ENCODE peak calls at places on chromosomes 12 and 14, in five cellular contexts. One of them, this sample, is unnamed.

GRCh38 chr14:85366226-85366625 is 163.7 kb upstream of the FLRT2 start:
- DNase-seq in cerebellar nuclear complex: no peak
- DNase-seq in right atrium auricular region: no peak
- DNase-seq in brain microvascular endothelial cell: no peak
- DNase-seq in T1000: no peak
- DNase-seq in this sample: no peak

GRCh38 chr14:92511472-92512247 is 1.9 kb upstream of the RIN3 start:
- DNase-seq in cerebellar nuclear complex: no peak
- DNase-seq in right atrium auricular region: no peak
- DNase-seq in brain microvascular endothelial cell: peak; percentile 94
- DNase-seq in T1000: peak; percentile 66
- DNase-seq in this sample: no peak

GRCh38 chr12:75509621-75510020 is 1.8 kb downstream of the KRR1 start:
- DNase-seq in cerebellar nuclear complex: no peak
- DNase-seq in right atrium auricular region: no peak
- DNase-seq in brain microvascular endothelial cell: no peak
- DNase-seq in T1000: no peak
- DNase-seq in this sample: no peak

GRCh38 chr12:49233842-49234526 is 30.9 kb upstream of the TUBA1C start:
- DNase-seq in cerebellar nuclear complex: peak; percentile 54
- DNase-seq in right atrium auricular region: peak; percentile 70
- DNase-seq in brain microvascular endothelial cell: no peak
- DNase-seq in T1000: no peak
- DNase-seq in this sample: no peak

GRCh38 chr12:20058068-20058467 is 310.3 kb upstream of the PDE3A start:
- DNase-seq in cerebellar nuclear complex: no peak
- DNase-seq in right atrium auricular region: no peak
- DNase-seq in brain microvascular endothelial cell: no peak
- DNase-seq in T1000: no peak
- DNase-seq in this sample: no peak

GRCh38 chr14:22448905-22449611 is 140.0 kb downstream of the DAD1 start:
- DNase-seq in cerebellar nuclear complex: no peak
- DNase-seq in right atrium auricular region: no peak
- DNase-seq in brain microvascular endothelial cell: no peak
- DNase-seq in T1000: no peak
- DNase-seq in this sample: no peak

GRCh38 chr14:99821519-99822165 is 28.4 kb downstream of the EML1 start:
- DNase-seq in cerebellar nuclear complex: no peak
- DNase-seq in right atrium auricular region: no peak
- DNase-seq in brain microvascular endothelial cell: peak; percentile 78
- DNase-seq in T1000: peak; percentile 12
- DNase-seq in this sample: no peak

GRCh38 chr12:122891661-122892525 is 4.0 kb downstream of the VPS37B start:
- DNase-seq in cerebellar nuclear complex: no peak
- DNase-seq in right atrium auricular region: no peak
- DNase-seq in brain microvascular endothelial cell: peak; percentile 44
- DNase-seq in T1000: peak; percentile 95
- DNase-seq in this sample: no peak

GRCh38 chr12:16880864-16881285 is 274.9 kb upstream of the LMO3 start:
- DNase-seq in cerebellar nuclear complex: no peak
- DNase-seq in right atrium auricular region: no peak
- DNase-seq in brain microvascular endothelial cell: no peak
- DNase-seq in T1000: no peak
- DNase-seq in this sample: no peak

GRCh38 chr12:81417056-81417455 is 339.2 kb downstream of the ACSS3 start:
- DNase-seq in cerebellar nuclear complex: no peak
- DNase-seq in right atrium auricular region: no peak
- DNase-seq in brain microvascular endothelial cell: no peak
- DNase-seq in T1000: no peak
- DNase-seq in this sample: no peak

GRCh38 chr12:44558340-44559100 is 317.6 kb downstream of the NELL2 start:
- DNase-seq in cerebellar nuclear complex: no peak
- DNase-seq in right atrium auricular region: no peak
- DNase-seq in brain microvascular endothelial cell: no peak
- DNase-seq in T1000: no peak
- DNase-seq in this sample: no peak

GRCh38 chr12:49942921-49943662 is 7.4 kb upstream of the AQP2 start:
- DNase-seq in cerebellar nuclear complex: no peak
- DNase-seq in right atrium auricular region: no peak
- DNase-seq in brain microvascular endothelial cell: no peak
- DNase-seq in T1000: no peak
- DNase-seq in this sample: no peak

GRCh38 chr14:23058654-23059504 is 1.6 kb upstream of the CDH24 start:
- DNase-seq in cerebellar nuclear complex: no peak
- DNase-seq in right atrium auricular region: no peak
- DNase-seq in brain microvascular endothelial cell: no peak
- DNase-seq in T1000: no peak
- DNase-seq in this sample: no peak

GRCh38 chr14:34649344-34649743 is 19.4 kb upstream of the SNX6 start:
- DNase-seq in cerebellar nuclear complex: no peak
- DNase-seq in right atrium auricular region: no peak
- DNase-seq in brain microvascular endothelial cell: peak; percentile 77
- DNase-seq in T1000: no peak
- DNase-seq in this sample: no peak

GRCh38 chr12:79691299-79692248 is 810 bp upstream of the PAWR start:
- DNase-seq in cerebellar nuclear complex: no peak
- DNase-seq in right atrium auricular region: no peak
- DNase-seq in brain microvascular endothelial cell: peak; percentile 93
- DNase-seq in T1000: no peak
- DNase-seq in this sample: no peak

This sample was measured in osteocyte.